ENCODE peak calls at places on chromosomes 4 and X, in nine cellular contexts. F is heart left ventricle, U is IMR-90, Z is fibroblast of villous mesenchyme, C is fibroblast of lung, L is right lobe of liver, M is AG10803, I is endothelial cell, T is epithelial cell of esophagus. W is an unnamed sample.

GRCh38 chr4:173500841-173501591 is 29.0 kb downstream of the HAND2 start:
- DNase-seq in U (no peak), C (no peak), L (no peak), T (no peak), Z (no peak), I (no peak), F (peak; percentile 63), M (no peak), W (no peak)

GRCh38 chrX:42515939-42516338 is 262.0 kb downstream of the PPP1R2C start:
- DNase-seq in M (no peak), C (no peak), L (no peak), U (no peak), T (peak; percentile 59), F (no peak), I (no peak), Z (peak; percentile 14), W (no peak)

GRCh38 chr4:185997287-185997686 is 71.7 kb upstream of the TLR3 start:
- DNase-seq in C (no peak), M (no peak), I (no peak), U (no peak), Z (no peak), L (no peak), F (peak; percentile 74), T (no peak), W (no peak)

GRCh38 chr4:146648384-146648783 is 9.7 kb downstream of the POU4F2 start:
- DNase-seq in U (no peak), Z (no peak), C (no peak), L (no peak), M (no peak), F (no peak), T (no peak), I (no peak), W (no peak)

GRCh38 chr4:147481577-147482109 is 746 bp downstream of the EDNRA start:
- DNase-seq in L (no peak), F (no peak), C (peak; percentile 45), T (no peak), I (no peak), M (peak; percentile 17), U (no peak), Z (no peak), W (no peak)

GRCh38 chr4:40525811-40526598 is 103.7 kb downstream of the RBM47 start:
- DNase-seq in L (no peak), Z (peak; percentile 91), U (peak; percentile 88), M (peak; percentile 92), T (peak; percentile 82), C (peak; percentile 90), F (no peak), I (no peak), W (peak; percentile 63)

GRCh38 chr4:105894570-105895323 is 524 bp upstream of the NPNT start:
- DNase-seq in F (peak; percentile 57), I (peak; percentile 21), U (no peak), L (no peak), T (peak; percentile 54), M (peak; percentile 47), C (peak; percentile 50), Z (no peak), W (no peak)

GRCh38 chrX:133970021-133970550 is 15.3 kb downstream of the GPC3 start:
- DNase-seq in L (no peak), U (no peak), M (no peak), T (no peak), C (no peak), F (no peak), I (no peak), Z (no peak), W (no peak)

GRCh38 chr4:152540293-152540674 is 4.4 kb upstream of the FBXW7 start:
- DNase-seq in I (no peak), L (no peak), Z (no peak), T (no peak), U (no peak), M (no peak), C (no peak), F (no peak), W (no peak)

GRCh38 chrX:20362268-20363002 is 95.7 kb upstream of the RPS6KA3 start:
- DNase-seq in M (peak; percentile 53), I (no peak), U (peak; percentile 50), F (no peak), L (no peak), C (peak; percentile 47), Z (peak; percentile 39), T (peak; percentile 72), W (no peak)

GRCh38 chr4:15232725-15233597 is 194.9 kb upstream of the C1QTNF7 start:
- DNase-seq in L (no peak), C (peak; percentile 68), F (no peak), U (peak; percentile 83), I (no peak), T (peak; percentile 57), Z (peak; percentile 55), M (peak; percentile 58), W (no peak)

GRCh38 chrX:110248582-110248981 is 69.3 kb downstream of the AMMECR1 start:
- DNase-seq in U (no peak), F (no peak), M (no peak), T (peak; percentile 64), Z (no peak), C (no peak), L (no peak), I (no peak), W (no peak)

GRCh38 chrX:15724911-15725310 is 13.2 kb upstream of the CA5B start:
- DNase-seq in U (no peak), Z (no peak), T (no peak), L (no peak), F (no peak), C (no peak), I (no peak), M (no peak), W (no peak)
- TF ChIP-seq CTCF in U (no peak), Z (no peak), T (no peak), L (no peak), F (no peak), C (no peak), I (no peak), M (no peak), W (no peak)

GRCh38 chrX:40663880-40664630 is 16.7 kb upstream of the CXorf38 start:
- DNase-seq in M (peak; percentile 70), C (peak; percentile 42), I (peak; percentile 11), U (peak; percentile 33), F (no peak), L (no peak), T (peak; percentile 1), Z (peak; percentile 47), W (no peak)
- TF ChIP-seq CTCF in M (peak; percentile 57), C (peak; percentile 36), I (no peak), U (peak; percentile 48), F (no peak), L (peak; percentile 14), T (peak; percentile 16), Z (peak; percentile 47), W (peak; percentile 46)

GRCh38 chrX:153643431-153644351 is 3.3 kb upstream of the DUSP9 start:
- DNase-seq in C (no peak), U (no peak), T (peak; percentile 24), Z (no peak), I (no peak), M (no peak), L (peak; percentile 49), F (peak; percentile 52), W (no peak)
- TF ChIP-seq CTCF in C (no peak), U (peak; percentile 33), T (no peak), Z (no peak), I (no peak), M (no peak), L (peak; percentile 7), F (no peak), W (no peak)

GRCh38 chr4:119627267-119628190 is 1.1 kb downstream of the PDE5A start:
- DNase-seq in I (peak; percentile 81), M (peak; percentile 34), U (peak; percentile 86), F (peak; percentile 84), C (peak; percentile 92), T (peak; percentile 57), L (peak; percentile 67), Z (peak; percentile 75), W (no peak)

GRCh38 chr4:119626943-119627266 is 1.7 kb downstream of the PDE5A start:
- DNase-seq in Z (no peak), T (no peak), F (no peak), M (no peak), C (no peak), U (no peak), I (no peak), L (no peak), W (no peak)

GRCh38 chr4:119629142-119629471 is 503 bp upstream of the PDE5A start:
- DNase-seq in U (no peak), L (no peak), M (no peak), I (no peak), T (no peak), C (no peak), F (no peak), Z (no peak), W (no peak)

GRCh38 chr4:119626420-119626819 is 2.2 kb downstream of the PDE5A start:
- DNase-seq in T (no peak), F (no peak), I (no peak), L (no peak), M (no peak), U (no peak), C (no peak), Z (peak; percentile 28), W (no peak)

GRCh38 chr4:119628281-119629141 is at the start of gene PDE5A:
- DNase-seq in I (peak; percentile 88), Z (peak; percentile 88), C (peak; percentile 84), U (peak; percentile 80), F (peak; percentile 90), T (peak; percentile 91), L (peak; percentile 85), M (peak; percentile 67), W (no peak)
- TF ChIP-seq CTCF in I (peak; percentile 63), Z (peak; percentile 73), C (peak; percentile 43), U (peak; percentile 80), F (peak; percentile 65), T (peak; percentile 66), L (peak; percentile 82), M (peak; percentile 60), W (peak; percentile 70)

GRCh38 chr4:149589826-149590225 is 225.8 kb downstream of the IQCM start:
- DNase-seq in F (no peak), M (no peak), T (no peak), C (no peak), Z (no peak), U (no peak), I (no peak), L (no peak), W (no peak)

GRCh38 chr4:149595500-149595899 is 220.1 kb downstream of the IQCM start:
- DNase-seq in Z (no peak), M (peak; percentile 26), U (no peak), C (no peak), F (no peak), I (no peak), L (no peak), T (no peak), W (no peak)
- TF ChIP-seq CTCF in Z (no peak), M (no peak), U (no peak), C (no peak), F (no peak), I (no peak), L (no peak), T (no peak), W (no peak)